ENCODE peak calls at places on chromosome 6, in four cellular contexts. A is mucosa of descending colon, K is RWPE2, G is cardiac muscle cell. H is an unnamed sample. For H3K4me1 and H3K9me3, the result is how much of the 10 kb centered on the place peaks cover.

GRCh38 chr6:144415835-144416237 is 130.7 kb downstream of the UTRN start:
- DNase-seq in A (no peak), K (peak), G (peak), H (no peak)

GRCh38 chr6:129133770-129134192 is 250.8 kb downstream of the LAMA2 start:
- DNase-seq in A (no peak), K (no peak), G (peak), H (no peak)

GRCh38 chr6:24126586-24127192 is 674 bp downstream of the NRSN1 start:
- DNase-seq in A (no peak), K (no peak), G (peak), H (peak)

GRCh38 chr6:115971785-115972184 is 88.9 kb downstream of the FRK start:
- DNase-seq in A (no peak), K (no peak), G (no peak), H (no peak)

GRCh38 chr6:40222354-40222753 is 288.1 kb upstream of the MOCS1 start:
- DNase-seq in A (no peak), K (no peak), G (no peak), H (no peak)

GRCh38 chr6:90610291-90610670 is 23.4 kb upstream of the MAP3K7 start:
- DNase-seq in A (no peak), K (no peak), G (peak), H (no peak)

GRCh38 chr6:137390264-137390787 is 103.9 kb downstream of the OLIG3 start:
- DNase-seq in A (no peak), K (no peak), G (no peak), H (no peak)

GRCh38 chr6:156598316-156598715 is 178.9 kb upstream of the ARID1B start:
- DNase-seq in A (no peak), K (no peak), G (no peak), H (no peak)

GRCh38 chr6:37482356-37483292 is 17.1 kb downstream of the CCDC167 start:
- DNase-seq in A (no peak), K (peak), G (no peak), H (no peak)

GRCh38 chr6:150865406-150866146 is at the start of gene MTHFD1L:
- DNase-seq in A (peak), K (peak), G (peak), H (peak)

GRCh38 chr6:81486234-81486633 is 266.2 kb downstream of the TENT5A start:
- DNase-seq in A (no peak), K (no peak), G (no peak), H (no peak)

GRCh38 chr6:29589423-29590048 is 4.6 kb downstream of the OR2H2 start:
- DNase-seq in A (no peak), K (no peak), G (peak), H (peak)

GRCh38 chr6:69846312-69846711 is 20.0 kb upstream of the COL19A1 start:
- DNase-seq in A (no peak), K (no peak), G (no peak), H (no peak)

GRCh38 chr6:158803733-158804143 is 15.4 kb downstream of the EZR start:
- DNase-seq in A (no peak), K (no peak), G (peak), H (peak)

DNA sequence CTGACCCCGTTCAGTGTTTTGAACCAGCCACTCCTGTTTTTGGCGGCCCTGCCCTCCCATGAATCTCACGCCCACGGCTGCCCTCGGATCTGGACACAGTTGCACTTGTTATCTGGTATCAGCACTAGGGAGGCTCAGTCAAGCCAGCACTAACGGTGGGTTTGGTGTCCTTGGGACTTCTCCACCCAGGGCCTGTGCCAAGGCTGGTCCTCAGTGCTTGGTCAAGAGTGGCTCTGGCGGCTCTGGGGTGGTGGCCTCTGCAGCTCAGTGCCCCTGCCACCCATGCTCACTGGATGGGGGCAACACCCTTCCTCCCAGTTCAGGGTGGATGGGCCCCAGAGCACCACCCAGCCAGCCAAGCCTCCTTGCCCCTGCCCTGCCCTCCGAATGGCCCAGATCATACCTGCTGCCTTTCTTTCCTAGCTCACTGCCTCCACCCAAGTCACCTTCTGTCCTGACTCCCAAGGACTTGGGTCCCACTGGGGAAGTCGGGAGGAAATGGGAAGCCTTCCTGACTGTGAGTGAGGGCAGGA is 54.7 kb downstream of the SSR1 start:
- DNase-seq in A (peak), K (no peak), G (no peak), H (no peak)
- H3K4me1 ChIP-seq in A (under half), K (under half), G (under half), H (under half)

DNA sequence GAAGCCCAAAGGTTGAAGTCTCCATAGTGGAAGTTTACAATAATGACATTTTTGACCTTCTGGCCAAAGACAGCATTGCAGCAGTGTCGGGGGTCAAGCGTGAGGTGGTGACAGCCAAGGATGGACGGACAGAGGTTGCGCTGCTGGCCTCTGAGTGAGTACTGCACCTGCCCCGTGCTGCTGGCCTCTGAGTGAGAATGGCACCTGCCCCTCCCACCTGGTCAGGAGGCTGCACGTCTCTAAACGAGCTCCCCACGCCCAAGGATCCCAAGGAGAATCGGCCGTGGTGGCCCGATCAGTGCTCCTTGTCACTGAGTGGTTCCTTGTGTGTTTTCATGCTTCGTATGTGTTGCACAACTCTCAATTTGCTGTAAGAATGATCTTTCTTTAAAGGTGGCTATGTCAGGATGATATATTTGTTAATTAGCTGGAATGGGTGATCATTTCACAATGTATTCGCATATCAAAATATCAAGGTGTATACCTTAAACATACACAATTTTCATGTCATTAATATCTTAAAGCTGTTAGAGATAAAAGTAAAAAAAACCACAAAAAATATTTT is 40.4 kb downstream of the FRMD1 start:
- DNase-seq in A (no peak), K (no peak), G (no peak), H (no peak)
- H3K9me3 ChIP-seq in A (under half), K (under half), G (under half), H (under half)

DNA sequence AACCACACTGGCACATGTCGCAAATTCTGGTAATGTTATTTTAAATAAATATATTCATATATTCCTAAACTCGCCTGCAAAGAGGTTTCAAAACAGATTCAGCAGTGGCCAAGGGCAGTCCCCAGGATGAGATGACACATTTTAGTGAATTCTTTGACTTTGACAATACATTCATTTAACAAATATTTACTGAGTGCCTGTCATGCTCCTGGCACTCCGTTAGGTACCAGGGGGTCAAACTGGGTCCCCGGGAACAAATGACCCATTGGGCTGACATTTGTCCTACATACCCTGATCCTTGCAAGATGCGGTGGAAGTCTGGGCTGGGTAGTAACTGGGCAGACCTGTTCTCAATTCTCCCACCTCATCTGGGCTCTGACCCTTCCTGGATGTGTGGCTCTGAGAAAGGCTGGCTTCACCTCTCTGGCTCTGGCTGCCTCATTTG is 74.9 kb downstream of the FYN start:
- DNase-seq in A (no peak), K (no peak), G (no peak), H (no peak)
- H3K4me1 ChIP-seq in A (under half), K (under half), G (under half), H (under half)

DNA sequence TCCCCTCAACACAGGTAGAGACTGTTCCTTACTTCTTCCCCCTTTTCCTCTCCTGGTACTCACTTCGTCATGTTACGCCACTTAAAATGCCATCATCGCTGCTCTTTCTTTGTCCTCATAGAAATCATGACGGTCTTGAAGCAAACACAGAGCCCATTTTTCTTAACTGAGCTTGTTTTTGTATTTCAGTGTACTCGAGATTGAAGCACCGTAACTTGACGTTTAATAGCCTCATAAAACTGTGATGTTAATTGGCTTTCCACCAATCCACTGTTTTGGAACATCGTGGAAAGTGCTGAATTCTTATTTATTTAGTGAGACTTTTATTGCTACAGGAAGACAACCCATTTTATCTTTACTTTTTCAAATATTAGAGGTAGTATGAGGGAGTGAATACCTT is 38.7 kb downstream of the DUSP22 start:
- DNase-seq in A (no peak), K (peak), G (no peak), H (peak)
- H3K9me3 ChIP-seq in A (under half), K (under half), G (under half), H (under half)

GRCh38 chr6:161498359-161498758 is 224.5 kb upstream of the AGPAT4 start:
- DNase-seq in A (no peak), K (no peak), G (peak), H (peak)
- H3K4me1 ChIP-seq in A (under half), K (under half), G (under half), H (under half)

GRCh38 chr6:108008363-108008762 is 50.4 kb upstream of the SEC63 start:
- DNase-seq in A (no peak), K (no peak), G (no peak), H (no peak)

GRCh38 chr6:108009894-108010293 is 51.9 kb upstream of the SEC63 start:
- DNase-seq in A (no peak), K (no peak), G (no peak), H (no peak)

DNA sequence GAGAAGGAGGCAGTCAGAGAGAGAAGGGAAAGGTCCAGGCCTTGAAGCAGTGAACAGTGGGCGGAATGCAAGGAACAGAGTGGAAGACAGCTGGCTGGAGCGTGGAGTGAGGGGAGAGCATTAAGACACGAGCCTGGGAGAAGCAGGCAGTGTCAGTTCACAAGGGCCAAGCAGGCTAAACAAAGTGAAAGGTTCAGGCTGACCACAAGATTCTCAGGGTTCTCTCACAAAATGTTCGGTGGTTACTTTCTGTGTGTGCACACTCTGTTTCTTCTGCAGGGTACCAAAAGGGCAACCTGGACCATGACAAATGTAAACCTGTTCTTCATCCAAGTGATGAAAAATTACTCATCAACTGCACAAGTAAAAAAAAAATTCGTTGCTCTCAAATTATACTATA is 56.0 kb upstream of the SEC63 start:
- DNase-seq in A (no peak), K (no peak), G (no peak), H (no peak)
- H3K9me3 ChIP-seq in A (under half), K (under half), G (under half), H (under half)

GRCh38 chr6:31825553-31825952 is 2.0 kb upstream of the HSPA1B start:
- DNase-seq in A (no peak), K (no peak), G (no peak), H (no peak)

GRCh38 chr6:31820051-31820389 is 4.7 kb downstream of the HSPA1A start:
- DNase-seq in A (no peak), K (no peak), G (no peak), H (peak)

GRCh38 chr6:31826793-31827285 is 699 bp upstream of the HSPA1B start:
- DNase-seq in A (peak), K (peak), G (peak), H (peak)

GRCh38 chr6:31821301-31822037 is 6.1 kb upstream of the HSPA1B start:
- DNase-seq in A (peak), K (peak), G (peak), H (peak)

GRCh38 chr6:31822038-31822821 is 5.3 kb upstream of the HSPA1B start:
- DNase-seq in A (peak), K (peak), G (peak), H (peak)
- H3K4me1 ChIP-seq in A (half or more), K (under half), G (under half), H (under half)

DNA sequence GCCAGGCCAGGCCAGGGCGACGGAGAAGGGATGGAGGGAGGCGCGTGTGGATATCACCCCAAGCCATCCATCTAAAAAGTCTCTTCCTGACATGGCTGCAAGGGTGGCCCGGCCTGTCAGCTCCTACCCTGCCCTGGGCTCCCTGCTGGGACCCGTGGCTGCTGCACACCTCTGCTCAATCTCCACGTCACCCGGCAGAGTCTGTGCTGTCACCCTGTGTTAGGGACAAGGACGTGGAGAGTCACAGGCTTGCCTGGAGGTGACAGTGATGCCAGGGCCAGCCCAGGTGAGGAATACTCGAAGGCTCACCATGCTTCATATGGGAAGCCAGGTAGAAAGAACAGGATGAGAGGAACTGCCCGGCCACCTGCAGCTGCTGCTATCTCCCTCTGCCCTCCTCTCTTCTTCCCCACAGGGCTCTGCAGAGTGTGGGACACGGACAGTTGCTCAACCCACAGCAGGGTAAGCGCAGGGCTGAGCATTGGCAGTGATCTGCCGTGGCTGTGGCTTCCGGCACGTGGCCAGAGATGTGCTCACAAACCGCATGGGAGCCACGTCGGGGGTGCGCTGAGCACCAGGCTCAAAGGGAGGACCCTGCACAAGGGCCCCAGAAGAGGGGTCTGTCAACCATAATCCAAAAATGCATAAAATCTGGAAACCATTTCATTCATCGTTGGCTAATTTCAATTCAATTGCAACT is 214.3 kb downstream of the DLL1 start:
- DNase-seq in A (no peak), K (peak), G (no peak), H (no peak)
- H3K9me3 ChIP-seq in A (under half), K (under half), G (under half), H (under half)

GRCh38 chr6:108312604-108313003 is 17.8 kb downstream of the AFG1L start:
- DNase-seq in A (no peak), K (no peak), G (no peak), H (peak)
- H3K4me1 ChIP-seq in A (under half), K (under half), G (under half), H (under half)